ENCODE peak calls at places on chromosome 9, in ten cellular contexts. Q is body of pancreas; X is cardiac muscle cell; B is sigmoid colon; Z is pancreas; G is GM23248; I is tibial artery; J is CD8-positive, alpha-beta T cell; W is Peyer's patch; N is lung. E is an unnamed sample.

GRCh38 chr9:33263936-33264472 is 504 bp downstream of the BAG1 start:
- DNase-seq in Q (peak; percentile 52), X (no peak), B (peak; percentile 83), Z (peak; percentile 84), G (peak; percentile 51), I (peak; percentile 80), J (no peak), W (peak; percentile 63), N (peak; percentile 46), E (peak; percentile 59)

GRCh38 chr9:76613150-76613781 is 151.0 kb upstream of the PCA3 start:
- DNase-seq in Q (no peak), X (no peak), B (no peak), Z (no peak), G (no peak), I (no peak), J (no peak), W (no peak), N (no peak), E (no peak)

GRCh38 chr9:80485420-80485819 is 913.7 kb downstream of the TLE4 start:
- DNase-seq in Q (no peak), X (no peak), B (no peak), Z (no peak), G (no peak), I (no peak), J (no peak), W (no peak), N (no peak), E (no peak)

GRCh38 chr9:92033991-92034390 is 81.2 kb downstream of the SPTLC1 start:
- DNase-seq in Q (no peak), X (no peak), B (no peak), Z (no peak), G (no peak), I (no peak), J (no peak), W (no peak), N (no peak), E (no peak)

GRCh38 chr9:27784999-27785713 is 211.9 kb upstream of the C9orf72 start:
- DNase-seq in Q (no peak), X (peak; percentile 11), B (no peak), Z (no peak), G (no peak), I (no peak), J (no peak), W (no peak), N (no peak), E (no peak)

GRCh38 chr9:13971910-13972655 is 341.9 kb downstream of the NFIB start:
- DNase-seq in Q (no peak), X (peak; percentile 19), B (no peak), Z (no peak), G (no peak), I (no peak), J (no peak), W (no peak), N (no peak), E (no peak)

GRCh38 chr9:37529111-37529510 is 43.4 kb downstream of the POLR1E start:
- DNase-seq in Q (no peak), X (no peak), B (no peak), Z (no peak), G (no peak), I (no peak), J (peak; percentile 40), W (peak; percentile 85), N (no peak), E (no peak)

GRCh38 chr9:113589890-113590289 is 126.4 kb downstream of the RGS3 start:
- DNase-seq in Q (no peak), X (peak; percentile 68), B (peak; percentile 26), Z (no peak), G (peak; percentile 67), I (no peak), J (no peak), W (no peak), N (no peak), E (peak; percentile 2)

GRCh38 chr9:113882636-113883164 is 6.6 kb downstream of the ZNF618 start:
- DNase-seq in Q (no peak), X (no peak), B (no peak), Z (no peak), G (no peak), I (no peak), J (no peak), W (no peak), N (no peak), E (no peak)

GRCh38 chr9:131739192-131739961 is 499 bp downstream of the RAPGEF1 start:
- DNase-seq in Q (peak; percentile 40), X (peak; percentile 37), B (peak; percentile 68), Z (peak; percentile 75), G (peak; percentile 79), I (peak; percentile 75), J (no peak), W (no peak), N (no peak), E (peak; percentile 71)

GRCh38 chr9:131739988-131740648 is at the start of gene RAPGEF1:
- DNase-seq in Q (peak; percentile 53), X (peak; percentile 59), B (peak; percentile 84), Z (peak; percentile 91), G (peak; percentile 76), I (peak; percentile 82), J (peak; percentile 70), W (peak; percentile 61), N (peak; percentile 77), E (peak; percentile 90)

GRCh38 chr9:131743501-131743900 is 3.6 kb upstream of the RAPGEF1 start:
- DNase-seq in Q (no peak), X (no peak), B (no peak), Z (no peak), G (peak; percentile 63), I (no peak), J (no peak), W (no peak), N (no peak), E (no peak)

GRCh38 chr9:131738838-131739191 is 1.1 kb downstream of the RAPGEF1 start:
- DNase-seq in Q (peak; percentile 73), X (no peak), B (no peak), Z (peak; percentile 71), G (peak; percentile 33), I (no peak), J (no peak), W (no peak), N (no peak), E (no peak)

DNA sequence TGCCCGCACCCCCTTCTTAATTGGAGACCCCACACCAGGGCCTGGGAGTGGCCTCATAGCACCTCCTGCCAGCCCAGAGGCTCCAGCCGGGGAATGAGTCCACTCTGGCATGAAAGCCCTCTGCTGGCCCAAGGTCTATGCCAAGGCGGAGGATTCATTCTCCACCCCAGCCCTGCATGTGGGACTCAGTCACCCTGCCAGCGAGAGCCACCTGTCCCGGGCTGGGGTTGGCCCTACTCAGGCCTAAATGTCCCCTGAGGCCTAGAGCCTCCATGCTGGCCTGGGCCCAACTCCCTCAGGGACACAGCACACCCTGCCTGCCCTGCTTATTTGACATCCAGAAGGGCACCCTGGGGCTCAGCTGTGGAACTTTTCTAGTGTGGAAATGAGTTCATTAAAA is 1.0 kb upstream of the RAPGEF1 start:
- DNase-seq in Q (peak; percentile 29), X (no peak), B (no peak), Z (peak; percentile 81), G (no peak), I (no peak), J (no peak), W (no peak), N (no peak), E (peak; percentile 80)
- H3K4me1 ChIP-seq in Q (peaks cover 50% of the 10 kb centered on the region), X (peaks cover 6% of the 10 kb centered on the region), B (peaks cover 30% of the 10 kb centered on the region), Z (peaks cover 40% of the 10 kb centered on the region), G (peaks cover 7% of the 10 kb centered on the region), I (peaks cover 32% of the 10 kb centered on the region), J (peaks cover 53% of the 10 kb centered on the region), W (peaks cover 31% of the 10 kb centered on the region), N (peaks cover 14% of the 10 kb centered on the region), E (peaks cover 39% of the 10 kb centered on the region)

GRCh38 chr9:125119643-125120286 is 23.6 kb downstream of the SCAI start:
- DNase-seq in Q (no peak), X (no peak), B (no peak), Z (no peak), G (peak; percentile 70), I (no peak), J (no peak), W (no peak), N (no peak), E (no peak)
- H3K4me1 ChIP-seq in Q (no peaks in the 10 kb centered on the region), X (no peaks in the 10 kb centered on the region), B (no peaks in the 10 kb centered on the region), Z (no peaks in the 10 kb centered on the region), G (peaks cover 16% of the 10 kb centered on the region), I (no peaks in the 10 kb centered on the region), J (peaks cover 15% of the 10 kb centered on the region), W (no peaks in the 10 kb centered on the region), N (no peaks in the 10 kb centered on the region), E (peaks cover 5% of the 10 kb centered on the region)

DNA sequence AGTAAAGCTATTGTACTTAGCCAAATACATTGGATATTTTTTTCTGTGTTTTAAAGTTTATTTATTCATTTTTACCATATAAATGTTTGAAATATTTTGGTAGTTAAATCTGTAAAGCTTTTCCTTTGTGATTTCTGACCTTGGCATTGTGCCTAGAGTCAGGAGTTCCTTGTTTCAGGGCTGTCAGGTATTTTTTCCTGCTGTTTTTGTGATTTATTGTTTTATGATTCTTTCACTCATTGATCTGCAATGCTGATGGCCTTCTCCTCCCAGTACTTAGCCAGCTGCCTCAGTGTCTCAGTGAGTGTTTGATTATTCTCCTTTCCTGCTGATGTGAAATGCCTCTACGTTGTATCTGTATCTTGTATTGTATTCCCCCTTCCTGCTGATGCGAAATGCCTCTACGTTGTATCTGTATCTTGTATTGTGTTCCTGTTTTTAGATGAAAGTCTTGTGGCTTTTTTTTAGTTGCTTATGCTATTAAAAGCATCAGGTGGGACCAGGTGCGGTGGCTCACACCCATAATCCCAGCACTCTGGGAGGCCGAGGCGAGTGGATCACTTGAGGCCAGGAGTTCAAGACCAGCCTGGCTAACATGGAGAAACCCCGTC is 61.0 kb downstream of the EHMT1 start:
- DNase-seq in Q (no peak), X (no peak), B (no peak), Z (no peak), G (no peak), I (peak; percentile 17), J (no peak), W (no peak), N (no peak), E (no peak)
- H3K4me1 ChIP-seq in Q (peaks cover 37% of the 10 kb centered on the region), X (peaks cover 18% of the 10 kb centered on the region), B (peaks cover 16% of the 10 kb centered on the region), Z (peaks cover 13% of the 10 kb centered on the region), G (no peaks in the 10 kb centered on the region), I (peaks cover 11% of the 10 kb centered on the region), J (peaks cover 15% of the 10 kb centered on the region), W (peaks cover 10% of the 10 kb centered on the region), N (peaks cover 13% of the 10 kb centered on the region), E (peaks cover 19% of the 10 kb centered on the region)

GRCh38 chr9:89594811-89595550 is 9.8 kb upstream of the GADD45G start:
- DNase-seq in Q (no peak), X (no peak), B (no peak), Z (no peak), G (no peak), I (no peak), J (no peak), W (no peak), N (peak; percentile 16), E (no peak)

GRCh38 chr9:89597711-89598707 is 6.8 kb upstream of the GADD45G start:
- DNase-seq in Q (peak; percentile 75), X (peak; percentile 73), B (no peak), Z (no peak), G (peak; percentile 68), I (no peak), J (no peak), W (peak; percentile 51), N (peak; percentile 54), E (no peak)

GRCh38 chr9:89596937-89597555 is 7.8 kb upstream of the GADD45G start:
- DNase-seq in Q (no peak), X (no peak), B (no peak), Z (no peak), G (no peak), I (no peak), J (no peak), W (no peak), N (no peak), E (no peak)

GRCh38 chr9:89593776-89594427 is 10.9 kb upstream of the GADD45G start:
- DNase-seq in Q (peak; percentile 66), X (peak; percentile 48), B (no peak), Z (peak; percentile 77), G (peak; percentile 61), I (no peak), J (peak; percentile 23), W (peak; percentile 57), N (peak; percentile 64), E (no peak)

GRCh38 chr9:89595646-89596045 is 9.2 kb upstream of the GADD45G start:
- DNase-seq in Q (no peak), X (no peak), B (no peak), Z (no peak), G (no peak), I (no peak), J (no peak), W (no peak), N (no peak), E (no peak)
- H3K4me1 ChIP-seq in Q (no peaks in the 10 kb centered on the region), X (no peaks in the 10 kb centered on the region), B (no peaks in the 10 kb centered on the region), Z (no peaks in the 10 kb centered on the region), G (no peaks in the 10 kb centered on the region), I (no peaks in the 10 kb centered on the region), J (no peaks in the 10 kb centered on the region), W (no peaks in the 10 kb centered on the region), N (no peaks in the 10 kb centered on the region), E (no peaks in the 10 kb centered on the region)

E was measured in psoas muscle.